ENCODE peak calls at places on chromosomes 3 and 15, in ten cellular contexts. U is LoVo; T is Daoy; X is AG10803; K is stimulated activated CD4-positive, alpha-beta T cell treated with anti-CD3 and anti-CD28 coated beads, Interleukin-1b, Interleukin-23, amount 100 ng/mL, for 1 hour; C is stimulated activated CD8-positive, alpha-beta memory T cell treated with anti-CD3 and anti-CD28 coated beads, Interleukin-15, amount 100 ng/mL, for 24 hours; P is DMS53; V is body of pancreas; I is occipital lobe; D is mucosa of descending colon. S is an unnamed sample.

GRCh38 chr3:33047842-33048834 is 48.8 kb downstream of the GLB1 start:
- DNase-seq in X (no peak), I (no peak), C (no peak), U (no peak), P (peak), D (no peak), T (no peak), V (no peak), K (no peak), S (no peak)

GRCh38 chr3:161314836-161315391 is 56.4 kb downstream of the SPTSSB start:
- DNase-seq in U (no peak), X (peak), V (no peak), I (no peak), C (no peak), P (no peak), K (no peak), T (no peak), D (no peak), S (peak)

GRCh38 chr3:38648024-38648658 is 1.3 kb downstream of the SCN5A start:
- DNase-seq in D (no peak), T (no peak), V (no peak), P (no peak), X (no peak), U (no peak), K (no peak), C (no peak), I (no peak), S (no peak)

GRCh38 chr15:88745696-88746095 is 57.5 kb upstream of the ACAN start:
- DNase-seq in X (peak), C (no peak), V (no peak), T (no peak), I (no peak), P (no peak), D (no peak), K (no peak), U (no peak), S (peak)

GRCh38 chr15:58457466-58457965 is 25.7 kb downstream of the LIPC start:
- DNase-seq in K (no peak), T (peak), I (no peak), D (no peak), V (no peak), X (peak), C (no peak), U (peak), P (no peak), S (peak)

GRCh38 chr3:52606373-52607085 is 70.1 kb downstream of the UQCC5 start:
- DNase-seq in V (peak), T (peak), I (no peak), X (peak), P (peak), C (no peak), U (peak), K (no peak), D (no peak), S (peak)

GRCh38 chr15:94061041-94061440 is 170.3 kb upstream of the MCTP2 start:
- DNase-seq in I (no peak), C (no peak), X (peak), V (no peak), T (peak), P (no peak), U (no peak), K (no peak), D (no peak), S (no peak)

GRCh38 chr15:31049122-31049521 is 52.4 kb downstream of the TRPM1 start:
- DNase-seq in C (no peak), P (no peak), I (no peak), T (no peak), X (no peak), V (no peak), U (no peak), D (no peak), K (no peak), S (no peak)

GRCh38 chr3:72405943-72406585 is 442.2 kb downstream of the SHQ1 start:
- DNase-seq in P (no peak), C (no peak), D (no peak), K (no peak), X (peak), U (no peak), T (no peak), I (no peak), V (peak), S (no peak)

GRCh38 chr3:42019144-42019952 is 57.4 kb upstream of the ULK4 start:
- DNase-seq in C (no peak), P (no peak), V (peak), K (no peak), D (peak), T (no peak), U (no peak), I (no peak), X (no peak), S (no peak)

GRCh38 chr15:101068961-101069734 is 150.0 kb downstream of the LRRK1 start:
- DNase-seq in V (no peak), K (no peak), X (peak), P (no peak), D (peak), I (no peak), U (no peak), T (no peak), C (no peak), S (no peak)

GRCh38 chr3:77772459-77772858 is 732.6 kb downstream of the ROBO2 start:
- DNase-seq in I (no peak), C (no peak), T (no peak), D (no peak), K (no peak), V (no peak), X (no peak), P (no peak), U (no peak), S (no peak)

GRCh38 chr3:14434541-14435151 is 32.2 kb downstream of the SLC6A6 start:
- DNase-seq in C (no peak), I (no peak), U (no peak), T (peak), X (no peak), P (no peak), V (peak), K (no peak), D (no peak), S (no peak)

GRCh38 chr3:60064210-60065178 is 1014.7 kb upstream of the CFAP20DC start:
- DNase-seq in U (no peak), D (no peak), X (peak), I (no peak), C (no peak), T (no peak), V (no peak), P (peak), K (no peak), S (peak)

GRCh38 chr3:30440880-30441279 is 165.5 kb upstream of the TGFBR2 start:
- DNase-seq in U (no peak), V (peak), K (no peak), T (no peak), P (no peak), C (no peak), I (no peak), D (no peak), X (no peak), S (peak)

GRCh38 chr3:194212869-194213320 is 76.9 kb downstream of the HES1 start:
- DNase-seq in T (no peak), D (no peak), V (peak), C (no peak), U (no peak), I (no peak), P (no peak), K (no peak), X (peak), S (peak)

GRCh38 chr3:99637381-99638111 is 848 bp upstream of the COL8A1 start:
- DNase-seq in P (peak), D (no peak), V (peak), X (peak), C (no peak), U (no peak), I (no peak), K (no peak), T (peak), S (peak)

GRCh38 chr15:28885630-28886430 is at the start of gene APBA2:
- DNase-seq in T (peak), K (no peak), X (peak), C (peak), V (peak), I (peak), P (peak), U (no peak), D (no peak), S (peak)

GRCh38 chr3:183309276-183309675 is 56.2 kb downstream of the B3GNT5 start:
- DNase-seq in V (peak), U (no peak), I (no peak), K (no peak), P (no peak), X (no peak), T (no peak), C (no peak), D (peak), S (no peak)

GRCh38 chr3:169146866-169147245 is 516.7 kb downstream of the MECOM start:
- DNase-seq in U (peak), P (peak), T (no peak), X (no peak), V (peak), K (no peak), I (no peak), D (no peak), C (no peak), S (no peak)

GRCh38 chr15:89755701-89756100 is 4.7 kb upstream of the MESP1 start:
- DNase-seq in U (no peak), D (no peak), I (no peak), C (no peak), T (no peak), K (no peak), X (no peak), V (no peak), P (no peak), S (no peak)

GRCh38 chr3:178561239-178561638 is 25.0 kb downstream of the KCNMB2 start:
- DNase-seq in U (no peak), T (no peak), V (no peak), C (no peak), I (no peak), K (no peak), D (no peak), P (no peak), X (no peak), S (no peak)

GRCh38 chr3:66720508-66720907 is 219.7 kb upstream of the LRIG1 start:
- DNase-seq in D (no peak), C (no peak), T (no peak), U (no peak), X (no peak), I (no peak), V (no peak), K (no peak), P (no peak), S (no peak)

GRCh38 chr3:109195812-109196211 is 59.3 kb downstream of the C3orf85 start:
- DNase-seq in V (no peak), X (no peak), I (no peak), P (peak), T (no peak), K (no peak), C (no peak), D (no peak), U (peak), S (peak)

GRCh38 chr15:66472176-66472999 is 25.2 kb downstream of the SNAPC5 start:
- DNase-seq in I (no peak), U (no peak), V (no peak), C (no peak), X (peak), P (no peak), K (no peak), T (no peak), D (no peak), S (peak)

GRCh38 chr3:114418724-114419543 is 125.1 kb downstream of the TIGIT start:
- DNase-seq in C (no peak), D (no peak), I (no peak), T (peak), U (peak), X (peak), V (peak), P (peak), K (no peak), S (peak)

GRCh38 chr15:74571191-74571590 is 30.2 kb downstream of the ARID3B start:
- DNase-seq in K (no peak), T (no peak), U (no peak), X (no peak), V (no peak), I (no peak), P (no peak), C (no peak), D (no peak), S (no peak)

GRCh38 chr3:11989383-11990050 is 14.7 kb upstream of the SYN2 start:
- DNase-seq in V (no peak), C (no peak), U (no peak), P (no peak), I (no peak), K (no peak), X (no peak), D (no peak), T (peak), S (no peak)

GRCh38 chr3:118884748-118885206 is 149.9 kb downstream of the IGSF11 start:
- DNase-seq in V (peak), T (peak), D (peak), X (peak), I (peak), C (peak), P (peak), U (peak), K (peak), S (peak)

GRCh38 chr3:19074257-19074938 is 73.9 kb upstream of the KCNH8 start:
- DNase-seq in P (no peak), U (no peak), D (no peak), I (no peak), T (no peak), X (no peak), C (no peak), V (no peak), K (no peak), S (no peak)

GRCh38 chr3:116663161-116663885 is 46.3 kb upstream of the TUSC7 start:
- DNase-seq in P (no peak), C (no peak), V (no peak), T (no peak), I (no peak), X (no peak), D (no peak), K (no peak), U (no peak), S (no peak)

GRCh38 chr3:43922374-43922773 is 231.6 kb downstream of the ABHD5 start:
- DNase-seq in P (no peak), X (no peak), K (no peak), I (no peak), T (no peak), D (no peak), C (no peak), V (no peak), U (no peak), S (no peak)

GRCh38 chr3:193140381-193140780 is 100.6 kb upstream of the PLAAT1 start:
- DNase-seq in X (peak), U (no peak), P (no peak), D (no peak), I (no peak), C (no peak), T (peak), V (no peak), K (no peak), S (peak)

S was measured in astrocyte of the hippocampus.